ENCODE peak calls at places on chromosomes 7 and 10, in nine cellular contexts. One of them, this sample, is unnamed.

GRCh38 chr7:36192050-36192824 is 39.2 kb downstream of the EEPD1 start:
- DNase-seq in CD8-positive, alpha-beta T cell: no peak
- DNase-seq in fibroblast of lung: peak; percentile 92
- DNase-seq in HCT116: no peak
- DNase-seq in GM23248: peak; percentile 93
- DNase-seq in OCI-LY7: peak; percentile 65
- DNase-seq in psoas muscle: no peak
- DNase-seq in stomach: no peak
- DNase-seq in colonic mucosa: no peak
- DNase-seq in this sample: no peak

GRCh38 chr7:63899691-63900393 is 98.8 kb upstream of the ZNF722 start:
- DNase-seq in CD8-positive, alpha-beta T cell: peak; percentile 80
- DNase-seq in fibroblast of lung: no peak
- DNase-seq in HCT116: no peak
- DNase-seq in GM23248: peak; percentile 42
- DNase-seq in OCI-LY7: no peak
- DNase-seq in psoas muscle: peak; percentile 92
- DNase-seq in stomach: no peak
- DNase-seq in colonic mucosa: peak; percentile 85
- DNase-seq in this sample: no peak

GRCh38 chr10:113313048-113313611 is 239.7 kb upstream of the HABP2 start:
- DNase-seq in CD8-positive, alpha-beta T cell: no peak
- DNase-seq in fibroblast of lung: no peak
- DNase-seq in HCT116: no peak
- DNase-seq in GM23248: no peak
- DNase-seq in OCI-LY7: no peak
- DNase-seq in psoas muscle: no peak
- DNase-seq in stomach: no peak
- DNase-seq in colonic mucosa: no peak
- DNase-seq in this sample: peak; percentile 33

GRCh38 chr10:122587099-122587725 is 26.7 kb downstream of the DMBT1 start:
- DNase-seq in CD8-positive, alpha-beta T cell: no peak
- DNase-seq in fibroblast of lung: no peak
- DNase-seq in HCT116: no peak
- DNase-seq in GM23248: no peak
- DNase-seq in OCI-LY7: no peak
- DNase-seq in psoas muscle: peak; percentile 15
- DNase-seq in stomach: no peak
- DNase-seq in colonic mucosa: no peak
- DNase-seq in this sample: no peak

GRCh38 chr10:132515811-132516726 is 21.5 kb upstream of the INPP5A start:
- DNase-seq in CD8-positive, alpha-beta T cell: no peak
- DNase-seq in fibroblast of lung: no peak
- DNase-seq in HCT116: no peak
- DNase-seq in GM23248: no peak
- DNase-seq in OCI-LY7: no peak
- DNase-seq in psoas muscle: peak; percentile 48
- DNase-seq in stomach: peak; percentile 8
- DNase-seq in colonic mucosa: no peak
- DNase-seq in this sample: no peak

GRCh38 chr10:12067336-12067735 is 1.4 kb upstream of the DHTKD1 start:
- DNase-seq in CD8-positive, alpha-beta T cell: no peak
- DNase-seq in fibroblast of lung: peak; percentile 35
- DNase-seq in HCT116: no peak
- DNase-seq in GM23248: peak; percentile 88
- DNase-seq in OCI-LY7: no peak
- DNase-seq in psoas muscle: no peak
- DNase-seq in stomach: no peak
- DNase-seq in colonic mucosa: no peak
- DNase-seq in this sample: no peak

GRCh38 chr7:114818501-114818900 is 103.4 kb upstream of the MDFIC start:
- DNase-seq in CD8-positive, alpha-beta T cell: no peak
- DNase-seq in fibroblast of lung: peak; percentile 71
- DNase-seq in HCT116: peak; percentile 22
- DNase-seq in GM23248: peak; percentile 90
- DNase-seq in OCI-LY7: no peak
- DNase-seq in psoas muscle: no peak
- DNase-seq in stomach: no peak
- DNase-seq in colonic mucosa: no peak
- DNase-seq in this sample: no peak

GRCh38 chr10:65993451-65993850 is 932.4 kb upstream of the LRRTM3 start:
- DNase-seq in CD8-positive, alpha-beta T cell: no peak
- DNase-seq in fibroblast of lung: no peak
- DNase-seq in HCT116: no peak
- DNase-seq in GM23248: no peak
- DNase-seq in OCI-LY7: no peak
- DNase-seq in psoas muscle: no peak
- DNase-seq in stomach: no peak
- DNase-seq in colonic mucosa: no peak
- DNase-seq in this sample: no peak

GRCh38 chr10:1488970-1489548 is 248.3 kb downstream of the ADARB2 start:
- DNase-seq in CD8-positive, alpha-beta T cell: no peak
- DNase-seq in fibroblast of lung: no peak
- DNase-seq in HCT116: no peak
- DNase-seq in GM23248: no peak
- DNase-seq in OCI-LY7: peak; percentile 93
- DNase-seq in psoas muscle: no peak
- DNase-seq in stomach: no peak
- DNase-seq in colonic mucosa: no peak
- DNase-seq in this sample: no peak

GRCh38 chr7:110531186-110531585 is 559.7 kb upstream of the LRRN3 start:
- DNase-seq in CD8-positive, alpha-beta T cell: no peak
- DNase-seq in fibroblast of lung: no peak
- DNase-seq in HCT116: no peak
- DNase-seq in GM23248: no peak
- DNase-seq in OCI-LY7: no peak
- DNase-seq in psoas muscle: no peak
- DNase-seq in stomach: no peak
- DNase-seq in colonic mucosa: no peak
- DNase-seq in this sample: no peak

GRCh38 chr7:135238112-135238744 is 4.6 kb downstream of the STRA8 start:
- DNase-seq in CD8-positive, alpha-beta T cell: no peak
- DNase-seq in fibroblast of lung: no peak
- DNase-seq in HCT116: peak; percentile 44
- DNase-seq in GM23248: no peak
- DNase-seq in OCI-LY7: peak; percentile 14
- DNase-seq in psoas muscle: no peak
- DNase-seq in stomach: no peak
- DNase-seq in colonic mucosa: no peak
- DNase-seq in this sample: peak; percentile 24

GRCh38 chr10:85978566-85979358 is 387.8 kb downstream of the GRID1 start:
- DNase-seq in CD8-positive, alpha-beta T cell: no peak
- DNase-seq in fibroblast of lung: no peak
- DNase-seq in HCT116: no peak
- DNase-seq in GM23248: no peak
- DNase-seq in OCI-LY7: no peak
- DNase-seq in psoas muscle: no peak
- DNase-seq in stomach: no peak
- DNase-seq in colonic mucosa: no peak
- DNase-seq in this sample: no peak

GRCh38 chr10:3995302-3996210 is 210.5 kb upstream of the KLF6 start:
- DNase-seq in CD8-positive, alpha-beta T cell: no peak
- DNase-seq in fibroblast of lung: peak; percentile 51
- DNase-seq in HCT116: no peak
- DNase-seq in GM23248: peak; percentile 79
- DNase-seq in OCI-LY7: no peak
- DNase-seq in psoas muscle: no peak
- DNase-seq in stomach: no peak
- DNase-seq in colonic mucosa: no peak
- DNase-seq in this sample: no peak

GRCh38 chr7:47943676-47944474 is 4.4 kb downstream of the PKD1L1 start:
- DNase-seq in CD8-positive, alpha-beta T cell: no peak
- DNase-seq in fibroblast of lung: no peak
- DNase-seq in HCT116: no peak
- DNase-seq in GM23248: no peak
- DNase-seq in OCI-LY7: no peak
- DNase-seq in psoas muscle: no peak
- DNase-seq in stomach: no peak
- DNase-seq in colonic mucosa: no peak
- DNase-seq in this sample: no peak

GRCh38 chr7:143393267-143394041 is 12.3 kb downstream of the ZYX start:
- DNase-seq in CD8-positive, alpha-beta T cell: no peak
- DNase-seq in fibroblast of lung: peak; percentile 67
- DNase-seq in HCT116: no peak
- DNase-seq in GM23248: no peak
- DNase-seq in OCI-LY7: no peak
- DNase-seq in psoas muscle: no peak
- DNase-seq in stomach: no peak
- DNase-seq in colonic mucosa: no peak
- DNase-seq in this sample: no peak

GRCh38 chr7:143385891-143386781 is 5.0 kb downstream of the ZYX start:
- DNase-seq in CD8-positive, alpha-beta T cell: peak; percentile 44
- DNase-seq in fibroblast of lung: no peak
- DNase-seq in HCT116: no peak
- DNase-seq in GM23248: peak; percentile 19
- DNase-seq in OCI-LY7: no peak
- DNase-seq in psoas muscle: peak; percentile 64
- DNase-seq in stomach: no peak
- DNase-seq in colonic mucosa: no peak
- DNase-seq in this sample: no peak

GRCh38 chr7:109044691-109045090 is 475.0 kb downstream of the DNAJB9 start:
- DNase-seq in CD8-positive, alpha-beta T cell: no peak
- DNase-seq in fibroblast of lung: no peak
- DNase-seq in HCT116: no peak
- DNase-seq in GM23248: no peak
- DNase-seq in OCI-LY7: no peak
- DNase-seq in psoas muscle: no peak
- DNase-seq in stomach: no peak
- DNase-seq in colonic mucosa: no peak
- DNase-seq in this sample: no peak

DNA sequence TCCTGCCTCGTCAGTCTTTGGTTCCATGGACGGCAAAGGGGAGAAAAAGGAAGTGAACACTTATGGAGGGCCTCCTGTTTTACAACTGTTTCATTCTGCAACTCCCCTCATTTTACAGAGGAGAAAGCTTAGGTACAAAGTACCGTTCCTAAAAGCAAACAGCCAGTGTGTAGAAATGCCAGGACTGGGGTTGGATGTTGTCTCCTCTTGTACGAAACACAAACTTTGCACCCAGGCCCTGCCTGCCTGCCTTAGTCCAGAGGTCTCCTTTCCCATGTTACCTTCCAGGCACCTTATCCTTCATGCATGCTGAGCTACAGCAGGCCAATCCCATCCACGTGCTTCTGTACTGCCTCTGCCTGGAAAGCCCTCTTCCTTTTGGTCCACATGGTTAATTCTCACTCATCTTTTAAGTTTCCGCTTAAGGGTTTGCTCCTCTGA is 86.0 kb downstream of the ICA1 start:
- DNase-seq in CD8-positive, alpha-beta T cell: no peak
- DNase-seq in fibroblast of lung: no peak
- DNase-seq in HCT116: no peak
- DNase-seq in GM23248: no peak
- DNase-seq in OCI-LY7: no peak
- DNase-seq in psoas muscle: no peak
- DNase-seq in stomach: no peak
- DNase-seq in colonic mucosa: no peak
- DNase-seq in this sample: no peak
- H3K4me3 ChIP-seq in CD8-positive, alpha-beta T cell: peak overlapping the region; percentile 36
- H3K4me3 ChIP-seq in fibroblast of lung: no peak overlapping the region
- H3K4me3 ChIP-seq in HCT116: no peak overlapping the region
- H3K4me3 ChIP-seq in GM23248: no peak overlapping the region
- H3K4me3 ChIP-seq in OCI-LY7: no peak overlapping the region
- H3K4me3 ChIP-seq in psoas muscle: no peak overlapping the region
- H3K4me3 ChIP-seq in stomach: no peak overlapping the region
- H3K4me3 ChIP-seq in colonic mucosa: no peak overlapping the region
- H3K4me3 ChIP-seq in this sample: no peak overlapping the region

DNA sequence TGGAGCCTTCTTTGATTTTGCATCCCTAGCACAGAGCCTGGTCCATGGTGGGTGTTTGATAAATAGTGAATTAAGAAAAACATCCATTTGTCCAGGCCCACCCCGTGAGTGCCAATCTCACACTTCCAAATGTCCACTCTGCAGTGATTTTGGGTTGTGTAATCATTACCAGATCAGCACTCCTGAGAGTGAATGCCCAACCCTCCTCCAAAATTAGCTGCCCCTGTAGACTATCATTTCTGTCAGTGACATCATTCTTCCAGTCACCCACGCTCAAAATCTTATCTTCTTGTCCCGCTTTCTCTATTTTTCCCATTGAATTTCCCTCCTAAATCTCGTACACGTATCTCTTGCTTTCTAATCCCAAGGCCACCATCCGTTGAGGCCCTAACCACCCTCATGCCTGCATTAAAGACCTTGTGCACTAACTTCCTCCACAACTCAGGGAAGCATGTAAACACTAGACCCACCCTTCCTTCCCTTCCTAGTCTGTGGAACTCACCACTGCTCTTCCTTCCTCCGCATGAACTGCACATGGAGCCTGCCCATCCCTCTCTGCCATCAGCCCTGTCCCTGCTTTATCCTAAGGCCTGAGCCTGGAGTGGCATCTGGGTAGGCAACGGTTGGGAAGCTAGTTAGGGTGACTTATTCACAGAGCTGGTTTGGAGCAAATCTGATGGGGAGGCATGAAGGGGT is 32.8 kb downstream of the PIK3AP1 start:
- DNase-seq in CD8-positive, alpha-beta T cell: no peak
- DNase-seq in fibroblast of lung: no peak
- DNase-seq in HCT116: no peak
- DNase-seq in GM23248: no peak
- DNase-seq in OCI-LY7: no peak
- DNase-seq in psoas muscle: no peak
- DNase-seq in stomach: no peak
- DNase-seq in colonic mucosa: no peak
- DNase-seq in this sample: no peak
- H3K4me1 ChIP-seq in CD8-positive, alpha-beta T cell: no peaks in the 10 kb centered on the region
- H3K4me1 ChIP-seq in fibroblast of lung: no peaks in the 10 kb centered on the region
- H3K4me1 ChIP-seq in HCT116: no peaks in the 10 kb centered on the region
- H3K4me1 ChIP-seq in GM23248: peaks cover 10% of the 10 kb centered on the region
- H3K4me1 ChIP-seq in OCI-LY7: peaks cover 39% of the 10 kb centered on the region
- H3K4me1 ChIP-seq in psoas muscle: no peaks in the 10 kb centered on the region
- H3K4me1 ChIP-seq in stomach: no peaks in the 10 kb centered on the region
- H3K4me1 ChIP-seq in colonic mucosa: no peaks in the 10 kb centered on the region
- H3K4me1 ChIP-seq in this sample: no peaks in the 10 kb centered on the region

GRCh38 chr7:55485501-55486171 is 86.7 kb downstream of the VOPP1 start:
- DNase-seq in CD8-positive, alpha-beta T cell: no peak
- DNase-seq in fibroblast of lung: no peak
- DNase-seq in HCT116: no peak
- DNase-seq in GM23248: no peak
- DNase-seq in OCI-LY7: no peak
- DNase-seq in psoas muscle: no peak
- DNase-seq in stomach: no peak
- DNase-seq in colonic mucosa: no peak
- DNase-seq in this sample: no peak
- H3K4me3 ChIP-seq in CD8-positive, alpha-beta T cell: no peak overlapping the region
- H3K4me3 ChIP-seq in fibroblast of lung: no peak overlapping the region
- H3K4me3 ChIP-seq in HCT116: no peak overlapping the region
- H3K4me3 ChIP-seq in GM23248: no peak overlapping the region
- H3K4me3 ChIP-seq in OCI-LY7: no peak overlapping the region
- H3K4me3 ChIP-seq in psoas muscle: no peak overlapping the region
- H3K4me3 ChIP-seq in stomach: no peak overlapping the region
- H3K4me3 ChIP-seq in colonic mucosa: no peak overlapping the region
- H3K4me3 ChIP-seq in this sample: no peak overlapping the region

GRCh38 chr10:59333731-59334130 is 28.6 kb downstream of the FAM13C start:
- DNase-seq in CD8-positive, alpha-beta T cell: no peak
- DNase-seq in fibroblast of lung: peak; percentile 46
- DNase-seq in HCT116: no peak
- DNase-seq in GM23248: no peak
- DNase-seq in OCI-LY7: no peak
- DNase-seq in psoas muscle: no peak
- DNase-seq in stomach: no peak
- DNase-seq in colonic mucosa: no peak
- DNase-seq in this sample: no peak
- H3K4me1 ChIP-seq in CD8-positive, alpha-beta T cell: no peaks in the 10 kb centered on the region
- H3K4me1 ChIP-seq in fibroblast of lung: peaks cover 8% of the 10 kb centered on the region
- H3K4me1 ChIP-seq in HCT116: no peaks in the 10 kb centered on the region
- H3K4me1 ChIP-seq in GM23248: peaks cover 21% of the 10 kb centered on the region
- H3K4me1 ChIP-seq in OCI-LY7: no peaks in the 10 kb centered on the region
- H3K4me1 ChIP-seq in psoas muscle: peaks cover 74% of the 10 kb centered on the region
- H3K4me1 ChIP-seq in stomach: no peaks in the 10 kb centered on the region
- H3K4me1 ChIP-seq in colonic mucosa: no peaks in the 10 kb centered on the region
- H3K4me1 ChIP-seq in this sample: peaks cover 10% of the 10 kb centered on the region

This sample was measured in A673.